ENCODE peak calls at places on chromosomes 3 and 15, in six cellular contexts. F is stimulated activated naive CD4-positive, alpha-beta T cell; I is occipital lobe; M is activated T-cell treated with anti-CD3 and anti-CD28 coated beads, Interleukin-2, amount 50 U/mL, for 24 hours; D is WERI-Rb-1; P is endothelial cell. O is an unnamed sample.

GRCh38 chr3:98602078-98602678 is 8.8 kb upstream of the CPOX start:
- DNase-seq in F (peak; percentile 32), M (no peak), D (peak; percentile 36), I (no peak), P (peak; percentile 19), O (peak; percentile 19)

GRCh38 chr15:29014493-29014892 is 128.7 kb downstream of the APBA2 start:
- DNase-seq in D (no peak), I (no peak), F (no peak), M (no peak), P (no peak), O (no peak)

GRCh38 chr3:81790117-81790516 is 28.7 kb upstream of the GBE1 start:
- DNase-seq in P (no peak), F (no peak), M (no peak), D (no peak), I (no peak), O (no peak)

GRCh38 chr15:44782516-44782915 is 46.2 kb downstream of the TRIM69 start:
- DNase-seq in P (no peak), D (no peak), F (no peak), I (no peak), M (no peak), O (no peak)

GRCh38 chr15:80182611-80183210 is 29.9 kb downstream of the FAH start:
- DNase-seq in F (no peak), I (no peak), P (no peak), M (no peak), D (no peak), O (no peak)

GRCh38 chr3:60579734-60580133 is 671.5 kb downstream of the FHIT start:
- DNase-seq in I (no peak), P (no peak), F (no peak), D (no peak), M (no peak), O (no peak)

GRCh38 chr3:68007621-68008226 is 353.3 kb upstream of the SUCLG2 start:
- DNase-seq in F (peak; percentile 58), P (peak; percentile 43), I (peak; percentile 40), D (peak; percentile 71), M (peak; percentile 63), O (no peak)

GRCh38 chr15:64774556-64775523 is 549 bp downstream of the RBPMS2 start:
- DNase-seq in F (no peak), D (peak; percentile 26), I (no peak), P (peak; percentile 41), M (peak; percentile 42), O (no peak)

GRCh38 chr15:96345560-96346389 is 15.3 kb downstream of the NR2F2 start:
- DNase-seq in F (no peak), P (peak; percentile 68), M (no peak), I (no peak), D (peak; percentile 61), O (peak; percentile 87)

GRCh38 chr15:61137139-61137792 is 91.8 kb downstream of the RORA start:
- DNase-seq in P (no peak), D (no peak), F (no peak), I (no peak), M (no peak), O (no peak)

GRCh38 chr3:141085331-141086047 is 34.3 kb downstream of the SPSB4 start:
- DNase-seq in I (no peak), P (no peak), D (no peak), M (no peak), F (no peak), O (no peak)

GRCh38 chr3:88231207-88231606 is 81.4 kb downstream of the C3orf38 start:
- DNase-seq in M (no peak), F (no peak), D (no peak), P (no peak), I (no peak), O (no peak)

GRCh38 chr15:31378363-31378903 is 51.8 kb downstream of the KLF13 start:
- DNase-seq in D (no peak), P (no peak), M (no peak), F (no peak), I (no peak), O (no peak)

GRCh38 chr15:93228546-93228945 is 139.5 kb upstream of the RGMA start:
- DNase-seq in M (no peak), P (no peak), F (no peak), D (no peak), I (no peak), O (no peak)

GRCh38 chr15:29003446-29004233 is 117.9 kb downstream of the APBA2 start:
- DNase-seq in P (no peak), M (no peak), I (no peak), D (no peak), F (no peak), O (no peak)

GRCh38 chr3:65177879-65178484 is 490.2 kb upstream of the ADAMTS9 start:
- DNase-seq in P (no peak), F (no peak), I (no peak), M (no peak), D (no peak), O (no peak)

GRCh38 chr15:49610166-49610918 is 10.3 kb downstream of the FAM227B start:
- DNase-seq in F (no peak), M (no peak), I (no peak), P (no peak), D (no peak), O (no peak)

GRCh38 chr15:78878356-78878755 is 5.7 kb downstream of the MORF4L1 start:
- DNase-seq in P (no peak), D (no peak), F (no peak), M (no peak), I (no peak), O (no peak)

GRCh38 chr3:50627407-50628051 is 10.6 kb downstream of the MAPKAPK3 start:
- DNase-seq in I (no peak), D (peak; percentile 74), M (peak; percentile 37), P (peak; percentile 33), F (no peak), O (peak; percentile 17)

GRCh38 chr3:171825222-171825828 is 15.0 kb upstream of the PLD1 start:
- DNase-seq in F (no peak), D (no peak), P (no peak), I (no peak), M (no peak), O (no peak)

GRCh38 chr15:97904196-97904572 is 56.3 kb upstream of the ARRDC4 start:
- DNase-seq in M (peak; percentile 37), P (peak; percentile 88), I (peak; percentile 31), F (no peak), D (peak; percentile 37), O (peak; percentile 17)

GRCh38 chr3:87855626-87856025 is 203.2 kb downstream of the CGGBP1 start:
- DNase-seq in I (no peak), P (no peak), M (no peak), D (no peak), F (no peak), O (no peak)

GRCh38 chr3:126116526-126116925 is 32.6 kb upstream of the SLC41A3 start:
- DNase-seq in F (no peak), P (no peak), M (peak; percentile 16), D (no peak), I (no peak), O (no peak)

GRCh38 chr15:76138436-76138835 is 78.7 kb downstream of the TMEM266 start:
- DNase-seq in D (no peak), M (no peak), P (no peak), I (no peak), F (no peak), O (no peak)

GRCh38 chr3:32794487-32795308 is 23.1 kb upstream of the TRIM71 start:
- DNase-seq in P (no peak), M (no peak), F (no peak), D (no peak), I (no peak), O (no peak)

GRCh38 chr3:141485578-141486415 is 1.0 kb upstream of the RASA2 start:
- DNase-seq in D (no peak), P (no peak), F (peak; percentile 49), I (no peak), M (no peak), O (no peak)

GRCh38 chr3:72036899-72037298 is 252.0 kb upstream of the PROK2 start:
- DNase-seq in I (no peak), F (no peak), D (no peak), M (no peak), P (no peak), O (no peak)

GRCh38 chr3:34361921-34362320 is 563.5 kb downstream of the PDCD6IP start:
- DNase-seq in F (no peak), I (no peak), D (no peak), P (no peak), M (no peak), O (no peak)

GRCh38 chr3:7144696-7145308 is 283.9 kb downstream of the GRM7 start:
- DNase-seq in M (no peak), I (no peak), P (peak; percentile 14), F (no peak), D (peak; percentile 30), O (no peak)

GRCh38 chr3:181383201-181383600 is 328.5 kb upstream of the SOX2 start:
- DNase-seq in D (no peak), P (no peak), I (no peak), F (no peak), M (no peak), O (no peak)

GRCh38 chr3:39096775-39097174 is 10.7 kb downstream of the GORASP1 start:
- DNase-seq in M (no peak), I (no peak), F (no peak), P (no peak), D (no peak), O (peak; percentile 22)

GRCh38 chr3:53202331-53203015 is 41.5 kb downstream of the PRKCD start:
- DNase-seq in D (no peak), P (no peak), M (no peak), I (no peak), F (no peak), O (no peak)

GRCh38 chr3:27714692-27715453 is 7.2 kb downstream of the EOMES start:
- DNase-seq in F (peak; percentile 42), M (peak; percentile 63), P (no peak), I (no peak), D (peak; percentile 54), O (no peak)

GRCh38 chr3:67655364-67656121 is 1.1 kb upstream of the SUCLG2 start:
- DNase-seq in M (peak; percentile 77), D (no peak), P (no peak), F (peak; percentile 76), I (no peak), O (peak; percentile 8)

GRCh38 chr15:68640791-68641331 is 62.1 kb downstream of the CORO2B start:
- DNase-seq in M (no peak), D (no peak), I (no peak), F (no peak), P (no peak), O (peak; percentile 33)

GRCh38 chr3:53196575-53197407 is 35.8 kb downstream of the PRKCD start:
- DNase-seq in D (peak; percentile 93), M (peak; percentile 50), I (no peak), F (no peak), P (no peak), O (no peak)

O was measured in hippocampal formation.